ENCODE peak calls at places on chromosomes 4 and X, in five cellular contexts. One of them, this sample, is unnamed.

GRCh38 chr4:168528131-168528949 is 31.5 kb downstream of the PALLD start:
- DNase-seq in NCI-H345: no peak
- DNase-seq in AG04450: no peak
- DNase-seq in HAP-1: no peak
- DNase-seq in ovary: no peak
- DNase-seq in this sample: no peak

GRCh38 chr4:26717332-26717731 is 133.4 kb downstream of the TBC1D19 start:
- DNase-seq in NCI-H345: no peak
- DNase-seq in AG04450: peak
- DNase-seq in HAP-1: no peak
- DNase-seq in ovary: no peak
- DNase-seq in this sample: no peak

GRCh38 chrX:119272882-119273806 is 37.1 kb downstream of the PGRMC1 start:
- DNase-seq in NCI-H345: no peak
- DNase-seq in AG04450: no peak
- DNase-seq in HAP-1: no peak
- DNase-seq in ovary: peak
- DNase-seq in this sample: peak

GRCh38 chr4:66294626-66295025 is 624.3 kb upstream of the EPHA5 start:
- DNase-seq in NCI-H345: no peak
- DNase-seq in AG04450: no peak
- DNase-seq in HAP-1: peak
- DNase-seq in ovary: no peak
- DNase-seq in this sample: no peak

GRCh38 chr4:144906181-144906895 is 191.7 kb downstream of the ANAPC10 start:
- DNase-seq in NCI-H345: no peak
- DNase-seq in AG04450: no peak
- DNase-seq in HAP-1: no peak
- DNase-seq in ovary: no peak
- DNase-seq in this sample: no peak

GRCh38 chrX:108468486-108468885 is 28.8 kb downstream of the COL4A5 start:
- DNase-seq in NCI-H345: no peak
- DNase-seq in AG04450: peak
- DNase-seq in HAP-1: no peak
- DNase-seq in ovary: no peak
- DNase-seq in this sample: no peak

GRCh38 chrX:38803609-38804480 is 2.6 kb downstream of the MID1IP1 start:
- DNase-seq in NCI-H345: peak
- DNase-seq in AG04450: no peak
- DNase-seq in HAP-1: peak
- DNase-seq in ovary: peak
- DNase-seq in this sample: peak

GRCh38 chr4:6469144-6469543 is 3.3 kb downstream of the PPP2R2C start:
- DNase-seq in NCI-H345: no peak
- DNase-seq in AG04450: no peak
- DNase-seq in HAP-1: no peak
- DNase-seq in ovary: no peak
- DNase-seq in this sample: no peak

GRCh38 chrX:48917139-48917980 is 1.5 kb downstream of the PIM2 start:
- DNase-seq in NCI-H345: peak
- DNase-seq in AG04450: peak
- DNase-seq in HAP-1: peak
- DNase-seq in ovary: peak
- DNase-seq in this sample: peak

GRCh38 chrX:1480082-1480785 is 27.5 kb upstream of the ASMTL start:
- DNase-seq in NCI-H345: no peak
- DNase-seq in AG04450: no peak
- DNase-seq in HAP-1: no peak
- DNase-seq in ovary: no peak
- DNase-seq in this sample: no peak

GRCh38 chr4:14864365-14864762 is 137.9 kb upstream of the CPEB2 start:
- DNase-seq in NCI-H345: no peak
- DNase-seq in AG04450: no peak
- DNase-seq in HAP-1: no peak
- DNase-seq in ovary: no peak
- DNase-seq in this sample: no peak

GRCh38 chrX:40153335-40154221 is 55.8 kb upstream of the BCOR start:
- DNase-seq in NCI-H345: peak
- DNase-seq in AG04450: no peak
- DNase-seq in HAP-1: peak
- DNase-seq in ovary: peak
- DNase-seq in this sample: peak

GRCh38 chr4:82017680-82018079 is 356.1 kb downstream of the HNRNPD start:
- DNase-seq in NCI-H345: no peak
- DNase-seq in AG04450: no peak
- DNase-seq in HAP-1: peak
- DNase-seq in ovary: no peak
- DNase-seq in this sample: no peak

GRCh38 chrX:119459181-119459580 is 9.1 kb upstream of the SLC25A5 start:
- DNase-seq in NCI-H345: no peak
- DNase-seq in AG04450: no peak
- DNase-seq in HAP-1: no peak
- DNase-seq in ovary: no peak
- DNase-seq in this sample: no peak

GRCh38 chr4:7812191-7812860 is 127.3 kb downstream of the AFAP1 start:
- DNase-seq in NCI-H345: no peak
- DNase-seq in AG04450: no peak
- DNase-seq in HAP-1: no peak
- DNase-seq in ovary: no peak
- DNase-seq in this sample: no peak

GRCh38 chrX:24151513-24151912 is 2.0 kb downstream of the ZFX start:
- DNase-seq in NCI-H345: no peak
- DNase-seq in AG04450: no peak
- DNase-seq in HAP-1: peak
- DNase-seq in ovary: no peak
- DNase-seq in this sample: no peak